ENCODE peak calls at places on chromosome 18, in seven cellular contexts. One of them, this sample, is unnamed. For H3K27me3 and H3K36me3, the result is how much of the 10 kb centered on the place peaks cover.

GRCh38 chr18:22613788-22614187 is 196.1 kb upstream of the CTAGE1 start:
- DNase-seq in HCT116: no peak
- DNase-seq in Peyer's patch: no peak
- DNase-seq in neuronal stem cell: no peak
- DNase-seq in psoas muscle: no peak
- DNase-seq in heart left ventricle: no peak
- DNase-seq in tibial artery: no peak
- DNase-seq in this sample: no peak

GRCh38 chr18:73283788-73284187 is 416.0 kb upstream of the NETO1 start:
- DNase-seq in HCT116: no peak
- DNase-seq in Peyer's patch: no peak
- DNase-seq in neuronal stem cell: no peak
- DNase-seq in psoas muscle: no peak
- DNase-seq in heart left ventricle: no peak
- DNase-seq in tibial artery: no peak
- DNase-seq in this sample: no peak

GRCh38 chr18:74252032-74252380 is 39.8 kb downstream of the CYB5A start:
- DNase-seq in HCT116: no peak
- DNase-seq in Peyer's patch: no peak
- DNase-seq in neuronal stem cell: no peak
- DNase-seq in psoas muscle: no peak
- DNase-seq in heart left ventricle: no peak
- DNase-seq in tibial artery: no peak
- DNase-seq in this sample: no peak

GRCh38 chr18:32011193-32011592 is 7.4 kb upstream of the RNF125 start:
- DNase-seq in HCT116: no peak
- DNase-seq in Peyer's patch: no peak
- DNase-seq in neuronal stem cell: no peak
- DNase-seq in psoas muscle: no peak
- DNase-seq in heart left ventricle: no peak
- DNase-seq in tibial artery: no peak
- DNase-seq in this sample: no peak

GRCh38 chr18:32771871-32772499 is 838 bp downstream of the KLHL14 start:
- DNase-seq in HCT116: no peak
- DNase-seq in Peyer's patch: peak
- DNase-seq in neuronal stem cell: no peak
- DNase-seq in psoas muscle: no peak
- DNase-seq in heart left ventricle: no peak
- DNase-seq in tibial artery: no peak
- DNase-seq in this sample: peak

GRCh38 chr18:13464432-13465125 is 246.0 kb downstream of the LDLRAD4 start:
- DNase-seq in HCT116: no peak
- DNase-seq in Peyer's patch: peak
- DNase-seq in neuronal stem cell: no peak
- DNase-seq in psoas muscle: peak
- DNase-seq in heart left ventricle: peak
- DNase-seq in tibial artery: peak
- DNase-seq in this sample: no peak

GRCh38 chr18:5440297-5440696 is 103.5 kb downstream of the EPB41L3 start:
- DNase-seq in HCT116: no peak
- DNase-seq in Peyer's patch: no peak
- DNase-seq in neuronal stem cell: no peak
- DNase-seq in psoas muscle: no peak
- DNase-seq in heart left ventricle: no peak
- DNase-seq in tibial artery: no peak
- DNase-seq in this sample: no peak

GRCh38 chr18:42792731-42793130 is 322.8 kb downstream of the RIT2 start:
- DNase-seq in HCT116: no peak
- DNase-seq in Peyer's patch: no peak
- DNase-seq in neuronal stem cell: no peak
- DNase-seq in psoas muscle: no peak
- DNase-seq in heart left ventricle: no peak
- DNase-seq in tibial artery: no peak
- DNase-seq in this sample: no peak

GRCh38 chr18:62716679-62717058 is 1.3 kb downstream of the PHLPP1 start:
- DNase-seq in HCT116: no peak
- DNase-seq in Peyer's patch: peak
- DNase-seq in neuronal stem cell: peak
- DNase-seq in psoas muscle: peak
- DNase-seq in heart left ventricle: peak
- DNase-seq in tibial artery: peak
- DNase-seq in this sample: peak

GRCh38 chr18:10088734-10089133 is 174.9 kb downstream of the VAPA start:
- DNase-seq in HCT116: no peak
- DNase-seq in Peyer's patch: no peak
- DNase-seq in neuronal stem cell: no peak
- DNase-seq in psoas muscle: no peak
- DNase-seq in heart left ventricle: no peak
- DNase-seq in tibial artery: no peak
- DNase-seq in this sample: no peak

GRCh38 chr18:62718268-62718800 is 3.0 kb downstream of the PHLPP1 start:
- DNase-seq in HCT116: no peak
- DNase-seq in Peyer's patch: no peak
- DNase-seq in neuronal stem cell: no peak
- DNase-seq in psoas muscle: no peak
- DNase-seq in heart left ventricle: no peak
- DNase-seq in tibial artery: no peak
- DNase-seq in this sample: no peak

GRCh38 chr18:31454066-31454708 is 6.6 kb downstream of the DSG3 start:
- DNase-seq in HCT116: peak
- DNase-seq in Peyer's patch: no peak
- DNase-seq in neuronal stem cell: no peak
- DNase-seq in psoas muscle: no peak
- DNase-seq in heart left ventricle: no peak
- DNase-seq in tibial artery: no peak
- DNase-seq in this sample: no peak

GRCh38 chr18:35968278-35968880 is 4.1 kb upstream of the RMP24 start:
- DNase-seq in HCT116: no peak
- DNase-seq in Peyer's patch: no peak
- DNase-seq in neuronal stem cell: no peak
- DNase-seq in psoas muscle: no peak
- DNase-seq in heart left ventricle: no peak
- DNase-seq in tibial artery: no peak
- DNase-seq in this sample: no peak

GRCh38 chr18:13703899-13704298 is 22.5 kb downstream of the FAM210A start:
- DNase-seq in HCT116: peak
- DNase-seq in Peyer's patch: no peak
- DNase-seq in neuronal stem cell: peak
- DNase-seq in psoas muscle: no peak
- DNase-seq in heart left ventricle: no peak
- DNase-seq in tibial artery: no peak
- DNase-seq in this sample: no peak

GRCh38 chr18:57819671-57820460 is 16.8 kb upstream of the ATP8B1 start:
- DNase-seq in HCT116: peak
- DNase-seq in Peyer's patch: no peak
- DNase-seq in neuronal stem cell: no peak
- DNase-seq in psoas muscle: peak
- DNase-seq in heart left ventricle: peak
- DNase-seq in tibial artery: peak
- DNase-seq in this sample: no peak

GRCh38 chr18:35456181-35456850 is 41.4 kb downstream of the INO80C start:
- DNase-seq in HCT116: peak
- DNase-seq in Peyer's patch: no peak
- DNase-seq in neuronal stem cell: no peak
- DNase-seq in psoas muscle: no peak
- DNase-seq in heart left ventricle: no peak
- DNase-seq in tibial artery: no peak
- DNase-seq in this sample: no peak

GRCh38 chr18:31950620-31951019 is 7.7 kb upstream of the TRAPPC8 start:
- DNase-seq in HCT116: no peak
- DNase-seq in Peyer's patch: no peak
- DNase-seq in neuronal stem cell: no peak
- DNase-seq in psoas muscle: no peak
- DNase-seq in heart left ventricle: no peak
- DNase-seq in tibial artery: no peak
- DNase-seq in this sample: no peak

GRCh38 chr18:35407871-35408481 is 30.8 kb upstream of the ZNF396 start:
- DNase-seq in HCT116: peak
- DNase-seq in Peyer's patch: peak
- DNase-seq in neuronal stem cell: peak
- DNase-seq in psoas muscle: no peak
- DNase-seq in heart left ventricle: peak
- DNase-seq in tibial artery: no peak
- DNase-seq in this sample: peak

GRCh38 chr18:7898181-7898580 is 331.1 kb downstream of the PTPRM start:
- DNase-seq in HCT116: no peak
- DNase-seq in Peyer's patch: no peak
- DNase-seq in neuronal stem cell: no peak
- DNase-seq in psoas muscle: no peak
- DNase-seq in heart left ventricle: no peak
- DNase-seq in tibial artery: no peak
- DNase-seq in this sample: no peak

GRCh38 chr18:33606621-33607020 is 28.6 kb downstream of the ASXL3 start:
- DNase-seq in HCT116: no peak
- DNase-seq in Peyer's patch: no peak
- DNase-seq in neuronal stem cell: peak
- DNase-seq in psoas muscle: no peak
- DNase-seq in heart left ventricle: no peak
- DNase-seq in tibial artery: no peak
- DNase-seq in this sample: no peak

GRCh38 chr18:61992285-61992684 is 99.5 kb upstream of the RNF152 start:
- DNase-seq in HCT116: peak
- DNase-seq in Peyer's patch: no peak
- DNase-seq in neuronal stem cell: no peak
- DNase-seq in psoas muscle: no peak
- DNase-seq in heart left ventricle: no peak
- DNase-seq in tibial artery: no peak
- DNase-seq in this sample: no peak

GRCh38 chr18:5571592-5571991 is 27.8 kb upstream of the EPB41L3 start:
- DNase-seq in HCT116: no peak
- DNase-seq in Peyer's patch: no peak
- DNase-seq in neuronal stem cell: no peak
- DNase-seq in psoas muscle: no peak
- DNase-seq in heart left ventricle: no peak
- DNase-seq in tibial artery: no peak
- DNase-seq in this sample: no peak

GRCh38 chr18:63444567-63444966 is 22.3 kb upstream of the VPS4B start:
- DNase-seq in HCT116: no peak
- DNase-seq in Peyer's patch: no peak
- DNase-seq in neuronal stem cell: no peak
- DNase-seq in psoas muscle: no peak
- DNase-seq in heart left ventricle: no peak
- DNase-seq in tibial artery: peak
- DNase-seq in this sample: no peak

GRCh38 chr18:51137891-51138290 is 59.6 kb downstream of the MEX3C start:
- DNase-seq in HCT116: no peak
- DNase-seq in Peyer's patch: no peak
- DNase-seq in neuronal stem cell: no peak
- DNase-seq in psoas muscle: no peak
- DNase-seq in heart left ventricle: no peak
- DNase-seq in tibial artery: no peak
- DNase-seq in this sample: no peak
- H3K4me3 ChIP-seq in HCT116: no peak
- H3K4me3 ChIP-seq in Peyer's patch: no peak
- H3K4me3 ChIP-seq in neuronal stem cell: no peak
- H3K4me3 ChIP-seq in psoas muscle: no peak
- H3K4me3 ChIP-seq in heart left ventricle: no peak
- H3K4me3 ChIP-seq in tibial artery: no peak
- H3K4me3 ChIP-seq in this sample: no peak

DNA sequence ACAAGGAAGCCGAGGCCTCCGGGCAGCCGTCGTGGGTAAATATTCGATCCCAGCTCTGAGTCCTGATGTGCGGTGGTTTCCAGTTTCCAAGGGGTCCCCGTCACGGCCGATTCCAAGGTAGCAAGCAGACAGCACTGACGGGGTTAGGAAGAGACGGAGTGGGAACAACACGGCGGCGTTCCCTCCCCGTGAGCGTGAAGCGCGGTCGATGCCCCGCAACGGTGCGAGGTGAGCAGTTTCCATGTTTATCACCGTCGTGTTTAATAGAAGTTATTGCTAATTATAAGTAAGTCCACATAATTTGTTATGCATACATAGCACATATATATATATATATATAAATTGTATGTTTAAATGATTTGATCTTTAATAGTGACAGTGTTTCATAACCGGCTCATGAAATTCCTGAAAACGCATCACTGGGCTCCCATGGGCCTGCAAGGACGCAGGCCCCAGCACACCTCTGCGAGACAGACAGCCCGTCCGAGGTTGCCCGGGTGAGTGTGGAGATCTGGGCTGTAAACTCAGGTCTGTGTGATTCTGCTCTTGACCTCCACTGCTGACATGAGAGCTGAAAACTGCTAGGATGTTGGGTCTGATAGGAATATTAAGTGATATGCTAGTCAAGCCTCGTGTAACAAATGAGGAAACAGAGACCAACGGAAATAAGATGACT is 243.5 kb upstream of the SALL3 start:
- DNase-seq in HCT116: no peak
- DNase-seq in Peyer's patch: no peak
- DNase-seq in neuronal stem cell: no peak
- DNase-seq in psoas muscle: no peak
- DNase-seq in heart left ventricle: no peak
- DNase-seq in tibial artery: no peak
- DNase-seq in this sample: no peak
- H3K27me3 ChIP-seq in HCT116: under half
- H3K27me3 ChIP-seq in Peyer's patch: under half
- H3K27me3 ChIP-seq in neuronal stem cell: under half
- H3K27me3 ChIP-seq in psoas muscle: under half
- H3K27me3 ChIP-seq in heart left ventricle: under half
- H3K27me3 ChIP-seq in tibial artery: under half
- H3K27me3 ChIP-seq in this sample: under half

DNA sequence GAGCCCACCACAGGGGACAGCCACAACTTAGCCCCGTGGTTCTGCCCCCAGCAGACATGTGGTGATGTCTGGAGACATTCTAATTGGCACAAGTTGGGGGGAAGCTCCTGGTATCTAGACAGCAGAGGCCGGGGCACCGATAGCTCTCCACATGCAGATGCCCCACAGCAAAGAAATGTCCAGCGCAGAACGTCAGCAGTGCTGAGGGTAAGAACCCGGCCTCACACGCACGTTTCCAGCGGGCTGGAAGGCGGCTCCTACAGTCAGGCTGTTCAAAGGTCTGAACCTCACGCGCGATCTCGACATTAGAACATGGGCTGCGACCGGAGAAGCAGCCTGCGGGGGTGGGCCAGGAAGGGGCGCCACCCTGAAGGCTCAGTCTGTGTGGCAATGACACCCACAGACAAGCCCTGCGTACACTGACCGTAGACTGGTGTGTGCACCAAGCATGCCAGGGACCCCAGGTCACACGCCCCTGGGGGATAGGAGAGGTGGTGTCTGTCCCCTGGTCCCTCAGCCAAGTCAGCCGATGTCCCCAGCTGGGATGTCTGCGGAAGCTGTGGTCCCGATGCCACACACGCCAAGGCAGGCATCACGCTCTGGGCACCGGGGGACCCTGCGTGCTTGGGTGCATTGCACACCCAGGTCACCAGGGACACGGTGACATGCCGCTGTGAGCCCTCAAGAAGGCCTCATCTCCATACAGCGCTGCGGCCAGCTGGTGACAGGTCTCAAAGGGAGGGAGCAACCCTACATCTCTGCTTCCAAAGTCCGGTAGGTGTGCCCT is 66.3 kb downstream of the PARD6G start:
- DNase-seq in HCT116: no peak
- DNase-seq in Peyer's patch: no peak
- DNase-seq in neuronal stem cell: no peak
- DNase-seq in psoas muscle: no peak
- DNase-seq in heart left ventricle: no peak
- DNase-seq in tibial artery: no peak
- DNase-seq in this sample: no peak
- H3K36me3 ChIP-seq in HCT116: under half
- H3K36me3 ChIP-seq in Peyer's patch: under half
- H3K36me3 ChIP-seq in neuronal stem cell: under half
- H3K36me3 ChIP-seq in psoas muscle: under half
- H3K36me3 ChIP-seq in heart left ventricle: under half
- H3K36me3 ChIP-seq in tibial artery: under half
- H3K36me3 ChIP-seq in this sample: under half

GRCh38 chr18:50203801-50204604 is 9.1 kb upstream of the MYO5B start:
- DNase-seq in HCT116: peak
- DNase-seq in Peyer's patch: no peak
- DNase-seq in neuronal stem cell: peak
- DNase-seq in psoas muscle: no peak
- DNase-seq in heart left ventricle: no peak
- DNase-seq in tibial artery: no peak
- DNase-seq in this sample: peak
- H3K4me3 ChIP-seq in HCT116: peak
- H3K4me3 ChIP-seq in Peyer's patch: no peak
- H3K4me3 ChIP-seq in neuronal stem cell: no peak
- H3K4me3 ChIP-seq in psoas muscle: peak
- H3K4me3 ChIP-seq in heart left ventricle: peak
- H3K4me3 ChIP-seq in tibial artery: peak
- H3K4me3 ChIP-seq in this sample: peak

This sample was measured in H7.